ENCODE peak calls at places on chromosomes 7 and 10, in five cellular contexts. O is tibial artery; Q is hippocampal formation; X is stimulated activated effector memory CD8-positive, alpha-beta T cell treated with anti-CD3 and anti-CD28 coated beads, Interleukin-12 subunit alpha, Interleukin-12 subunit beta, amount 100 ng/mL, for 72 hours; E is activated CD8-positive, alpha-beta memory T cell treated with anti-CD3 and anti-CD28 coated beads for 24 hours. W is an unnamed sample.

GRCh38 chr10:27481486-27481885 is 22.6 kb upstream of the RAB18 start:
- DNase-seq in O (no peak), Q (no peak), X (no peak), E (no peak), W (no peak)

GRCh38 chr10:35916791-35917190 is 274.7 kb upstream of the FZD8 start:
- DNase-seq in O (no peak), Q (no peak), X (no peak), E (no peak), W (no peak)

GRCh38 chr10:5811387-5811821 is 1.8 kb downstream of the GDI2 start:
- DNase-seq in O (no peak), Q (peak; percentile 25), X (no peak), E (peak; percentile 53), W (peak; percentile 25)

GRCh38 chr7:103762361-103762760 is 227.1 kb downstream of the RELN start:
- DNase-seq in O (no peak), Q (no peak), X (no peak), E (no peak), W (no peak)

GRCh38 chr7:93036807-93037206 is 81.0 kb downstream of the SAMD9 start:
- DNase-seq in O (no peak), Q (no peak), X (peak; percentile 15), E (no peak), W (no peak)

GRCh38 chr10:17888189-17888588 is 63.5 kb upstream of the SLC39A12 start:
- DNase-seq in O (no peak), Q (no peak), X (no peak), E (no peak), W (peak; percentile 4)

GRCh38 chr10:91690412-91690811 is 57.5 kb upstream of the PPP1R3C start:
- DNase-seq in O (no peak), Q (no peak), X (no peak), E (no peak), W (no peak)

GRCh38 chr10:77602913-77603528 is 34.6 kb downstream of the KCNMA1 start:
- DNase-seq in O (no peak), Q (no peak), X (no peak), E (no peak), W (no peak)

GRCh38 chr10:19702215-19702614 is 114.0 kb upstream of the PLXDC2 start:
- DNase-seq in O (no peak), Q (no peak), X (no peak), E (no peak), W (peak; percentile 92)

GRCh38 chr10:101784558-101784957 is 1.3 kb upstream of the NPM3 start:
- DNase-seq in O (no peak), Q (no peak), X (no peak), E (no peak), W (no peak)

GRCh38 chr7:47730135-47730534 is 148.2 kb upstream of the TNS3 start:
- DNase-seq in O (no peak), Q (no peak), X (no peak), E (no peak), W (no peak)

GRCh38 chr7:155752756-155753445 is 59.4 kb downstream of the SHH start:
- DNase-seq in O (no peak), Q (no peak), X (no peak), E (no peak), W (no peak)

GRCh38 chr10:110510730-110511129 is 13.0 kb downstream of the DUSP5 start:
- DNase-seq in O (no peak), Q (no peak), X (no peak), E (no peak), W (no peak)

GRCh38 chr10:2938869-2939268 is 128.5 kb upstream of the PFKP start:
- DNase-seq in O (no peak), Q (no peak), X (no peak), E (no peak), W (no peak)

GRCh38 chr7:44463169-44463808 is 27.2 kb downstream of the NUDCD3 start:
- DNase-seq in O (no peak), Q (no peak), X (no peak), E (no peak), W (no peak)

GRCh38 chr7:112232212-112232978 is 25.9 kb downstream of the ZNF277 start:
- DNase-seq in O (no peak), Q (no peak), X (no peak), E (no peak), W (no peak)

GRCh38 chr7:92809397-92810241 is 26.8 kb downstream of the CDK6 start:
- DNase-seq in O (peak; percentile 68), Q (no peak), X (peak; percentile 31), E (no peak), W (peak; percentile 94)

W was measured in A172.